ENCODE peak calls at places on chromosomes 16 and 17, in eight cellular contexts. X, B, K, F, O, J, W and D are unnamed samples.
A peak's percentile ranks its signal among the peaks of the same experiment; 100 is the strongest.

GRCh38 chr17:76527430-76528111 is 9.9 kb downstream of the CYGB start:
- DNase-seq in X (no peak), B (peak; percentile 73), K (no peak), F (peak; percentile 83), O (peak; percentile 92), J (peak; percentile 88), W (peak; percentile 77), D (no peak)

GRCh38 chr16:47143329-47143676 is 442 bp downstream of the NETO2 start:
- DNase-seq in X (no peak), B (no peak), K (peak; percentile 58), F (no peak), O (peak; percentile 53), J (peak; percentile 29), W (peak; percentile 76), D (no peak)

GRCh38 chr16:87310610-87311009 is 6.6 kb downstream of the C16orf95 start:
- DNase-seq in X (no peak), B (no peak), K (no peak), F (no peak), O (no peak), J (no peak), W (no peak), D (no peak)

GRCh38 chr17:76079577-76080206 is 710 bp downstream of the ZACN start:
- DNase-seq in X (no peak), B (no peak), K (no peak), F (no peak), O (peak; percentile 36), J (no peak), W (no peak), D (no peak)

GRCh38 chr16:67555795-67556212 is 6.5 kb upstream of the CTCF start:
- DNase-seq in X (no peak), B (no peak), K (no peak), F (no peak), O (peak; percentile 50), J (no peak), W (no peak), D (no peak)

GRCh38 chr17:63997341-63998048 is 656 bp upstream of the PRR29 start:
- DNase-seq in X (no peak), B (no peak), K (no peak), F (no peak), O (no peak), J (no peak), W (no peak), D (peak; percentile 58)

GRCh38 chr16:53678756-53679334 is 24.8 kb downstream of the RPGRIP1L start:
- DNase-seq in X (no peak), B (no peak), K (no peak), F (no peak), O (no peak), J (no peak), W (no peak), D (no peak)

GRCh38 chr16:20409398-20410152 is at the start of gene ACSM5:
- DNase-seq in X (no peak), B (peak; percentile 64), K (peak; percentile 58), F (no peak), O (no peak), J (peak; percentile 78), W (peak; percentile 25), D (no peak)

GRCh38 chr17:46063239-46063638 is 64.2 kb downstream of the STH start:
- DNase-seq in X (no peak), B (no peak), K (no peak), F (peak; percentile 64), O (no peak), J (no peak), W (no peak), D (no peak)

GRCh38 chr16:78133919-78134318 is 34.5 kb downstream of the WWOX start:
- DNase-seq in X (no peak), B (no peak), K (no peak), F (no peak), O (no peak), J (no peak), W (no peak), D (no peak)

DNA sequence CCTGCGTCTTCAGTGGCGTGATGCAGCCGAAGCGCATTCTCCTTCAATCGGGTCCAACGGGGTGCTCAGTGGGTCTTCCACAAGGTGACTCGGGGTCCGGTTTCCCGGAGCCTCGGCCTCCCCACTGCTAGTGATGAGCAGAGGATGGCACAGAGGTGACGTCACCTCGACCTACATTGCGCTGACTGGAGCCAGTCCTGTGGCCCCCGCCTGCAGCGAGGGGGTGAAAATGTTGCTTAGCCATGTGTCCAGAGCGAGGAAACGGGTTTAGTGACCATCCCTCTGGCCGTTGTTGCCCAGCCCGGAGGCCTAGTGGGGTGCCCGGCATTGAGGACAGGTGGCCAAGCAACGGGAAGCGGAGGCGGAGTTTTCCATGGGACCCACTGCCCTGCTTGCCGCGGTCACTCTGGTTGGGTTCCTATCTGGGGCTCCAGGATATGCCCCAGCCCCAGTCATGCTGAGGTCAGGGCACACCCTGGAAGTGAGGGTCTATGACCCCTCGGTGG is 190.6 kb upstream of the CIBAR2 start:
- DNase-seq in X (no peak), B (no peak), K (peak; percentile 69), F (no peak), O (no peak), J (no peak), W (no peak), D (no peak)
- H3K4me3 ChIP-seq in X (peak overlapping the region; percentile 25), B (no peak overlapping the region), K (no peak overlapping the region), F (no peak overlapping the region), O (peak overlapping the region; percentile 70), J (no peak overlapping the region), W (no peak overlapping the region), D (no peak overlapping the region)

GRCh38 chr17:73013299-73013698 is 79.2 kb downstream of the SLC39A11 start:
- DNase-seq in X (no peak), B (no peak), K (no peak), F (no peak), O (peak; percentile 45), J (no peak), W (no peak), D (no peak)

GRCh38 chr17:73007447-73007846 is 85.0 kb downstream of the SLC39A11 start:
- DNase-seq in X (no peak), B (no peak), K (no peak), F (no peak), O (no peak), J (peak; percentile 28), W (peak; percentile 23), D (peak; percentile 27)

GRCh38 chr17:73010414-73010813 is 82.1 kb downstream of the SLC39A11 start:
- DNase-seq in X (no peak), B (no peak), K (no peak), F (no peak), O (no peak), J (no peak), W (no peak), D (no peak)

GRCh38 chr17:73013816-73014663 is 78.4 kb downstream of the SLC39A11 start:
- DNase-seq in X (no peak), B (no peak), K (no peak), F (peak; percentile 77), O (peak; percentile 11), J (no peak), W (no peak), D (no peak)

DNA sequence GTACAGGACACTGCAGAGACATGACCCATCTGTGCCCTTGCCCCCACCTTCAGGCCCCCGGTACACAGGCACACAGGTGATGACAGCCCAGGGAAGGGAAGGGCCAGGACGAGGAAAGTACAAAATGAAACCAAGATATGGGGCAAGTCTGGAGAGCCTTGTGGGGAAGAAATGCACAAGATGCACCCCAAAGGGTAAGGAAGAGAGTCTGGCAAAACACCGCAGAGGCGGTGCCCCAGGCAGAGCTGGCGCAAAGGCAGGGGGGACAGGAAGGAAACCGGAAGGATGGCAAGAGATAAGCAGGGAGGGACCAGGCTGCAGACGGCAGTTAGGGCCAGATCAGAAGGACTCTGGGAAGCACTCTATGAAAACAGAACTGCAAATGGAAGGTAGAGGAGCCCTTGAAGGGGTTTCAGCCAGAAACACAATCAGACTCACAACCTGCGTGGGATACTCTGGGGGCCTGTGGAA is 81.4 kb downstream of the SLC39A11 start:
- DNase-seq in X (no peak), B (no peak), K (no peak), F (no peak), O (no peak), J (no peak), W (no peak), D (no peak)
- H3K4me3 ChIP-seq in X (no peak overlapping the region), B (no peak overlapping the region), K (no peak overlapping the region), F (no peak overlapping the region), O (no peak overlapping the region), J (no peak overlapping the region), W (peak overlapping the region; percentile 5), D (no peak overlapping the region)

GRCh38 chr17:81867952-81868673 is 3.0 kb downstream of the ARHGDIA start:
- DNase-seq in X (no peak), B (no peak), K (no peak), F (no peak), O (peak; percentile 31), J (no peak), W (peak; percentile 33), D (no peak)

GRCh38 chr17:81865358-81865732 is 5.0 kb upstream of the P4HB start:
- DNase-seq in X (no peak), B (no peak), K (no peak), F (no peak), O (no peak), J (no peak), W (no peak), D (no peak)

GRCh38 chr17:81865733-81866439 is 5.3 kb downstream of the ARHGDIA start:
- DNase-seq in X (no peak), B (no peak), K (no peak), F (no peak), O (no peak), J (no peak), W (peak; percentile 96), D (no peak)

GRCh38 chr17:81867123-81867951 is 3.8 kb downstream of the ARHGDIA start:
- DNase-seq in X (no peak), B (no peak), K (peak; percentile 74), F (no peak), O (peak; percentile 67), J (peak; percentile 57), W (peak; percentile 63), D (no peak)

DNA sequence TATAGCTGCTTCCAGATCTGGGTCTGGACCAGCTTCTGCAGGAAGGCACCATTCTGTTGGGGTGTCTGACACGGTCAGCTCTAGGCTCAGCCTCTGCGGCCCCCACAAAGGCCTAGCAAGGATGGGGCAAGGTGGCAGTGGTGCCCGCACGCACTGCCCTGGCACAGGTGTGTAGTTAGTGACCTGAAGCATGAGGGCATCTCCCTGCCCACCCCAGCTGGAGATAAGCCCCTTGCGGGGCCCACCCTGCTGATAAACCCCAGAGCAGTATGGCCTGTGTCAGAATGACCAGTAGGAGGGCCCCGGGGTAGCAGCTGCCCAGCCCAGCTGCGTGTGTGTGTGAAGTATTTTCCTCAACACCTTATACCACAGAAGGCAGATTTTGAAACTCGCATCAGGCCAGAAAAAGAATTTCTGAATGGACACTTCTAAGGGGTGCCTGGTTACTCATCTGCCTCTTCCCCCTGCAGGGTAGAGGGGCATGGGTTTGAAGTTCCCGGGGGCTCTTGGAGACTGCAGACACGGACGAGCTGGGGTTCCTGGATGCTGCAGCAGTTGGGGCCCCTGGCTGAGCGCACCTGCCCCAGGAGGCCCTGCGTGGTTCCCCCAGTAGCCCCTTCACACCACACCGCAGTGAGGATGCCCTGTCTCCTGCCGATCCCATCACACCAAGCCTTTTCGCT is 4.6 kb downstream of the ARHGDIA start:
- DNase-seq in X (no peak), B (no peak), K (no peak), F (no peak), O (peak; percentile 40), J (no peak), W (no peak), D (no peak)
- H3K4me3 ChIP-seq in X (no peak overlapping the region), B (no peak overlapping the region), K (no peak overlapping the region), F (no peak overlapping the region), O (no peak overlapping the region), J (no peak overlapping the region), W (no peak overlapping the region), D (no peak overlapping the region)

DNA sequence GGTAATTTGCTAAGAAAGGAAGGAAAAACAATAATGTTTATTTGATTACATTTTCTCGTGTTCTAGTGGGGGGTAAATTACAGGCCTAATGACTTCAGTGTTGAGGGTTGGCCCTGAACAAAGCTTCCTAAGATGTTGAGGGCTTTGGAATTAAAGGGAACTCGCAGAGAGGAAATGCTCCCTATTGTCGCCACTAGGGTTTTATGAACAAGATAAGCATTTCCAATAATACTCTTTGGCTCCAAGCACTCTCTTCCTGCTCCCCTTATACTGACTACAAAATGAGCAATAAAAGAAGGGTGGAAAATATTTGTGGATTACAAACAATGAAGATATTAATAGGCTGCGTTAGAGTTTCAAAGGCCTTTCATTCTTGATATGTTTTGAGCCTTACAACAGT is 363.6 kb downstream of the HS3ST3B1 start:
- DNase-seq in X (no peak), B (no peak), K (no peak), F (no peak), O (no peak), J (no peak), W (no peak), D (no peak)
- H3K4me3 ChIP-seq in X (no peak overlapping the region), B (no peak overlapping the region), K (no peak overlapping the region), F (no peak overlapping the region), O (no peak overlapping the region), J (no peak overlapping the region), W (no peak overlapping the region), D (no peak overlapping the region)